ENCODE peak calls at places on chromosomes 12 and 14, in seven cellular contexts. E, U, J, Q, A, D and W are unnamed samples.

GRCh38 chr12:30437616-30438015 is 258.1 kb downstream of the IPO8 start:
- DNase-seq in D (no peak), A (no peak), E (no peak), J (no peak), Q (no peak), U (no peak), W (no peak)

GRCh38 chr14:49960453-49960852 is 67.6 kb downstream of the ARF6 start:
- DNase-seq in E (no peak), A (no peak), D (no peak), J (no peak), Q (no peak), U (no peak), W (no peak)

GRCh38 chr14:104784846-104785707 is 10.5 kb downstream of the AKT1 start:
- DNase-seq in A (no peak), U (peak), J (no peak), Q (no peak), D (no peak), E (no peak), W (peak)

GRCh38 chr12:52942914-52943207 is 6.1 kb upstream of the KRT18 start:
- DNase-seq in D (no peak), A (no peak), U (no peak), J (no peak), E (no peak), Q (no peak), W (no peak)

GRCh38 chr14:54565236-54566151 is 1.4 kb upstream of the SAMD4A start:
- DNase-seq in E (peak), U (peak), D (peak), Q (peak), J (peak), A (peak), W (peak)

GRCh38 chr12:20007331-20007730 is 361.0 kb upstream of the PDE3A start:
- DNase-seq in E (no peak), J (no peak), Q (no peak), U (no peak), D (no peak), A (no peak), W (no peak)

GRCh38 chr14:98754343-98755025 is 517.5 kb downstream of the BCL11B start:
- DNase-seq in D (no peak), J (no peak), A (no peak), Q (no peak), E (peak), U (no peak), W (no peak)

GRCh38 chr12:96986883-96987523 is 79.9 kb downstream of the NEDD1 start:
- DNase-seq in A (no peak), D (no peak), U (no peak), J (no peak), Q (no peak), E (peak), W (no peak)

GRCh38 chr12:15540469-15540872 is 218.2 kb downstream of the PTPRO start:
- DNase-seq in J (no peak), A (no peak), Q (no peak), D (no peak), E (peak), U (no peak), W (no peak)